ENCODE peak calls at places on chromosomes 16 and 17, in four cellular contexts. Q, V, D and U are unnamed samples.

GRCh38 chr17:81890447-81891302 is 711 bp downstream of the ALYREF start:
- DNase-seq in D (no peak), Q (no peak), V (no peak), U (no peak)

GRCh38 chr16:873889-874288 is 73.4 kb upstream of the GNG13 start:
- DNase-seq in Q (no peak), V (no peak), D (no peak), U (no peak)

GRCh38 chr17:59145571-59146096 is 9.4 kb downstream of the SKA2 start:
- DNase-seq in V (no peak), Q (no peak), D (no peak), U (no peak)

GRCh38 chr16:84144301-84144858 is 597 bp downstream of the HSDL1 start:
- DNase-seq in D (peak), V (peak), Q (peak), U (no peak)

GRCh38 chr16:54930034-54930938 is at the start of gene IRX5:
- DNase-seq in V (peak), D (peak), Q (peak), U (peak)

GRCh38 chr16:89318871-89319627 is 101.5 kb downstream of the ZNF778 start:
- DNase-seq in V (no peak), Q (no peak), D (no peak), U (no peak)

GRCh38 chr16:67179421-67180080 is 4.2 kb downstream of the MATCAP1 start:
- DNase-seq in Q (no peak), V (peak), D (no peak), U (no peak)

GRCh38 chr16:74774223-74775139 is at the start of gene FA2H:
- DNase-seq in D (no peak), Q (peak), V (peak), U (no peak)

GRCh38 chr17:41402161-41402560 is 4.8 kb upstream of the KRT31 start:
- DNase-seq in Q (no peak), V (no peak), D (no peak), U (no peak)

GRCh38 chr17:40018211-40019121 is 3.2 kb downstream of the CSF3 start:
- DNase-seq in V (peak), Q (no peak), D (peak), U (no peak)

GRCh38 chr17:70581459-70581858 is 412.1 kb downstream of the KCNJ2 start:
- DNase-seq in D (no peak), Q (no peak), V (no peak), U (no peak)

GRCh38 chr17:73643012-73643845 is 1.0 kb downstream of the SDK2 start:
- DNase-seq in D (no peak), Q (peak), V (peak), U (no peak)

GRCh38 chr17:34781071-34781470 is 180.2 kb downstream of the CCT6B start:
- DNase-seq in Q (no peak), V (no peak), D (no peak), U (no peak)

GRCh38 chr16:71353736-71354135 is 4.8 kb upstream of the CALB2 start:
- DNase-seq in Q (no peak), V (no peak), D (no peak), U (no peak)

GRCh38 chr16:89693289-89693731 is 6.8 kb downstream of the CDK10 start:
- DNase-seq in V (no peak), Q (no peak), D (no peak), U (no peak)

GRCh38 chr17:65433592-65433991 is 127.9 kb downstream of the AXIN2 start:
- DNase-seq in V (no peak), Q (no peak), D (no peak), U (no peak)

GRCh38 chr17:81027591-81028505 is 7.1 kb upstream of the BAIAP2 start:
- DNase-seq in V (no peak), Q (peak), D (no peak), U (no peak)

GRCh38 chr17:5555254-5555653 is 29.1 kb downstream of the NLRP1 start:
- DNase-seq in V (no peak), D (peak), Q (no peak), U (peak)

GRCh38 chr16:28496844-28497243 is 2.4 kb downstream of the APOBR start:
- DNase-seq in Q (no peak), D (no peak), V (no peak), U (no peak)

GRCh38 chr17:2982854-2983636 is 80.4 kb downstream of the OR1D5 start:
- DNase-seq in Q (peak), V (no peak), D (peak), U (peak)

GRCh38 chr16:19610200-19610599 is 54.7 kb downstream of the VPS35L start:
- DNase-seq in D (no peak), V (no peak), Q (no peak), U (no peak)

GRCh38 chr16:59296002-59296401 is 561.9 kb upstream of the GOT2 start:
- DNase-seq in Q (no peak), D (no peak), V (peak), U (no peak)

GRCh38 chr16:48109496-48109895 is 46.3 kb downstream of the ABCC12 start:
- DNase-seq in Q (no peak), D (no peak), V (no peak), U (no peak)

GRCh38 chr17:3984719-3985444 is 20.6 kb upstream of the ATP2A3 start:
- DNase-seq in V (no peak), D (no peak), Q (peak), U (no peak)

GRCh38 chr17:32936157-32936893 is 8.4 kb downstream of the TMEM98 start:
- DNase-seq in Q (no peak), V (peak), D (no peak), U (no peak)

GRCh38 chr16:1877089-1877488 is 5.1 kb upstream of the MEIOB start:
- DNase-seq in D (no peak), V (no peak), Q (no peak), U (no peak)

GRCh38 chr17:18267927-18268711 is 7.7 kb downstream of the MIEF2 start:
- DNase-seq in D (peak), Q (no peak), V (peak), U (no peak)

GRCh38 chr17:1491406-1492248 is 859 bp downstream of the MYO1C start:
- DNase-seq in V (no peak), Q (peak), D (peak), U (no peak)

GRCh38 chr17:82012482-82013295 is 10.0 kb downstream of the CENPX start:
- DNase-seq in D (no peak), Q (peak), V (peak), U (no peak)

GRCh38 chr16:29876578-29877249 is 13.7 kb upstream of the CDIPT start:
- DNase-seq in D (no peak), V (peak), Q (no peak), U (no peak)
- H3K4me3 ChIP-seq in D (peak), V (peak), Q (peak), U (peak)

GRCh38 chr16:4957420-4957719 is 760 bp upstream of the SEC14L5 start:
- DNase-seq in D (no peak), Q (no peak), V (no peak), U (no peak)
- H3K4me3 ChIP-seq in D (peak), Q (peak), V (peak), U (peak)

GRCh38 chr16:3577302-3577752 is at the start of gene NLRC3:
- DNase-seq in Q (no peak), V (no peak), D (no peak), U (no peak)
- H3K4me3 ChIP-seq in Q (peak), V (no peak), D (no peak), U (no peak)

GRCh38 chr17:75763613-75764416 is 1.2 kb downstream of the GALK1 start:
- DNase-seq in V (no peak), Q (no peak), D (no peak), U (no peak)
- H3K4me3 ChIP-seq in V (no peak), Q (peak), D (peak), U (peak)

GRCh38 chr16:86510465-86511261 is at the start of gene FOXF1:
- DNase-seq in D (peak), V (peak), Q (no peak), U (no peak)
- H3K4me3 ChIP-seq in D (peak), V (peak), Q (peak), U (peak)

DNA sequence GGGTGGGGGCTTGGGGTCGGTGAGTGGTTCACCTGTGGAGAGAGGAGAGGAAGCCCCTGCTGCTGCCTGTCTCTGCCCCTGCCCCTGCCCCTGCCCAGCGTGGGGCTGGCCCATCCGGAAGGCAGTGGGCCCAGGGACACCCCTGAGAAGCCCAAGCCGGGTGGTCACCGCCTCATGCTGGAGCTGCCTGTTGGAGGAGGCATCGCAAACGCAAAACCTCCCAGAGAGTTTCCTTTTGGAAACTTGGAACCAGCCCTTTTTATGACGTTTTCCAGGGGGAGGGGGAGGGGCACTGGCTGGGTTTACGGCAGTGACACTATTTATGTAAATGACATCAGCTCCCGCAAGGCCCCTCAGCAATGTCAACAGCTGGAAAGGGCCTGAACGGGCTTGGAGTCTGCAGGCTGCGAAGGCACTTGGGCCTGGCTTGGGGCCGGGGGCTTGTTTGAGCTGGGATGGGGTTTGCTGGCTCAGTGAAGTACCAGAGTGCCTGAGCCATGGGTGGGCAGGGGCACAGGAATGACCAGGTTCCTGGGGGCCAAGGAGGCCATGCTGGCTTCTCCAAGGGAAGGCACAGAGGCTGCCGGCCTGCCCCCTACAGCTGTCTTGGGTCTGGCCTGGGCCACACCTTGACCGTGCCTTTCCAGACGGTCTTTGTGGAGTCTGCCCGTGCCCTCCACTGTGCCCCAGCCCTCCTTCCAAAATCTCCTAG is 219.5 kb downstream of the NTN1 start:
- DNase-seq in D (peak), Q (no peak), V (peak), U (no peak)
- H3K4me3 ChIP-seq in D (peak), Q (peak), V (no peak), U (peak)

GRCh38 chr17:76386966-76387765 is 2.8 kb downstream of the SPHK1 start:
- DNase-seq in V (no peak), Q (no peak), D (no peak), U (no peak)

GRCh38 chr17:76383645-76384221 is 676 bp upstream of the SPHK1 start:
- DNase-seq in D (peak), V (peak), Q (peak), U (no peak)

GRCh38 chr17:76384222-76384986 is at the start of gene SPHK1:
- DNase-seq in D (peak), V (peak), Q (peak), U (peak)

GRCh38 chr17:76384987-76385891 is 830 bp downstream of the SPHK1 start:
- DNase-seq in D (peak), Q (peak), V (peak), U (peak)

GRCh38 chr17:76385892-76386786 is 1.7 kb downstream of the SPHK1 start:
- DNase-seq in V (peak), Q (peak), D (peak), U (no peak)
- H3K4me3 ChIP-seq in V (no peak), Q (peak), D (peak), U (peak)

GRCh38 chr16:79381552-79382042 is 218.9 kb downstream of the MAF start:
- DNase-seq in Q (no peak), D (no peak), V (no peak), U (no peak)
- H3K4me3 ChIP-seq in Q (peak), D (no peak), V (no peak), U (no peak)

GRCh38 chr16:57765160-57765728 is 29.7 kb downstream of the KATNB1 start:
- DNase-seq in D (no peak), Q (no peak), V (no peak), U (no peak)

GRCh38 chr16:57764006-57764340 is 28.4 kb downstream of the KATNB1 start:
- DNase-seq in Q (no peak), V (no peak), D (no peak), U (no peak)

GRCh38 chr16:57762365-57763289 is 27.1 kb downstream of the KATNB1 start:
- DNase-seq in Q (no peak), D (no peak), V (no peak), U (no peak)

GRCh38 chr16:57763290-57764005 is 27.9 kb downstream of the KATNB1 start:
- DNase-seq in V (no peak), Q (no peak), D (no peak), U (no peak)

GRCh38 chr16:57764341-57765159 is 29.0 kb downstream of the KATNB1 start:
- DNase-seq in V (peak), D (peak), Q (no peak), U (peak)
- H3K4me3 ChIP-seq in V (no peak), D (no peak), Q (no peak), U (no peak)

DNA sequence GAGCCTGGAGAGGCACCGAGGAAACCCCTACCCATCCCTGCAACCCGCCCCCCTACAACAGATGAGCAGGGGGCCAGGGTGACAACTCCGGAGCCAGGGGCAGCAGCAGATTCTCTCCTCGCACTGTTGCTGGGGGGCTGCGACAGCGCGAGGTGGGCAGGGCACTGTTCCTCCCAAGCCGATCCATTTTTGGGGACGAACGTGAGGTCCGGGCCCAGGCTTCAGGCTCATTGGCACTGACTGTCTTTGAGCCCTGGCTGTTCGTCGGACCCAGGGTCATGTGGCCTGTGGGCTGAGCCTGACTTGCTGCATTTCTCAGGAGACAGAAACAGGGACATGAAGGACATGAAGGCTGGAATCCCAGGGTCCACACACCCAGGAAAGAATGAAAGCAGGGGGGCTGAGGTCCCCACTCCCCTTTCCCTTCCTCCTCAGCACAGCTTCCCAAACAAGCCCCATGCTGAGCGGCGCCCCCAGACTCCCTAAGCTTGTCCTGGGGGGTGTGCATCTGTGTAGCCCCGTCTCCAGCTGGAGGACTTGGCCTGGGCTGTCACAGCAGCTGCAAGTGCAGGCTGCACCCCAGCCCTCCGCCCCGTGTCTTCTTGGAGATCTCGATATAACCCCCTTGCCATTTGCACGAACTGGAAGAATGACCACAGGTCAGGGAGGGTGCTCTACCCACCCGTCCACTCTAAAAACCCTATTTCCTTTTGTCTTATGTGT is 18.7 kb downstream of the CEP295NL start:
- DNase-seq in Q (no peak), V (peak), D (no peak), U (no peak)
- H3K4me3 ChIP-seq in Q (peak), V (no peak), D (peak), U (peak)